ENCODE peak calls at places on chromosomes 11 and 22, in five cellular contexts. M is spleen, Z is stomach, Y is HepG2, N is transverse colon. T is an unnamed sample. For H3K27me3, the result is how much of the 10 kb centered on the place peaks cover.

GRCh38 chr11:58923300-58923788 is 15.9 kb upstream of the GLYATL1 start:
- DNase-seq in M (no peak), Z (no peak), N (peak), Y (peak), T (peak)

GRCh38 chr11:47425611-47426010 is 628 bp downstream of the PSMC3 start:
- DNase-seq in M (no peak), Y (no peak), Z (no peak), N (no peak), T (no peak)

GRCh38 chr22:33544707-33545106 is 375.6 kb downstream of the LARGE1 start:
- DNase-seq in Z (no peak), Y (no peak), M (no peak), N (no peak), T (no peak)

GRCh38 chr11:133966924-133967598 is 10.3 kb upstream of the IGSF9B start:
- DNase-seq in M (peak), Z (peak), N (peak), Y (no peak), T (no peak)

GRCh38 chr11:118641463-118642019 is 34.1 kb downstream of the PHLDB1 start:
- DNase-seq in Y (no peak), N (peak), M (no peak), Z (peak), T (peak)

GRCh38 chr11:45400594-45400993 is 114.5 kb upstream of the SYT13 start:
- DNase-seq in M (no peak), Y (no peak), N (no peak), Z (no peak), T (no peak)

GRCh38 chr11:122655527-122656072 is at the start of gene UBASH3B:
- DNase-seq in N (peak), Z (peak), Y (peak), M (peak), T (peak)

GRCh38 chr22:48734359-48734758 is 1093.3 kb downstream of the BRD1 start:
- DNase-seq in Z (no peak), M (peak), N (no peak), Y (no peak), T (no peak)

GRCh38 chr11:76205252-76206076 is 838 bp downstream of the WNT11 start:
- DNase-seq in Y (no peak), N (no peak), M (no peak), Z (no peak), T (no peak)

GRCh38 chr22:29369460-29369859 is 18.9 kb downstream of the AP1B1 start:
- DNase-seq in M (peak), Z (no peak), N (peak), Y (no peak), T (no peak)

GRCh38 chr11:44339530-44339883 is 29.6 kb upstream of the ALX4 start:
- DNase-seq in N (no peak), Y (no peak), Z (no peak), M (no peak), T (no peak)
- TF ChIP-seq POLR2AphosphoS5 in N (no peak), Y (no peak), Z (no peak), M (no peak), T (no peak)

GRCh38 chr22:41920271-41920976 is 5.5 kb upstream of the SHISA8 start:
- DNase-seq in N (peak), M (peak), Z (no peak), Y (no peak), T (no peak)
- H3K27me3 ChIP-seq in N (half or more), M (half or more), Z (under half), Y (under half), T (under half)

GRCh38 chr11:62547691-62548281 is 1.2 kb upstream of the AHNAK start:
- DNase-seq in Y (peak), Z (peak), N (no peak), M (no peak), T (peak)
- TF ChIP-seq POLR2AphosphoS5 in Y (peak), Z (no peak), N (peak), M (no peak), T (peak)

DNA sequence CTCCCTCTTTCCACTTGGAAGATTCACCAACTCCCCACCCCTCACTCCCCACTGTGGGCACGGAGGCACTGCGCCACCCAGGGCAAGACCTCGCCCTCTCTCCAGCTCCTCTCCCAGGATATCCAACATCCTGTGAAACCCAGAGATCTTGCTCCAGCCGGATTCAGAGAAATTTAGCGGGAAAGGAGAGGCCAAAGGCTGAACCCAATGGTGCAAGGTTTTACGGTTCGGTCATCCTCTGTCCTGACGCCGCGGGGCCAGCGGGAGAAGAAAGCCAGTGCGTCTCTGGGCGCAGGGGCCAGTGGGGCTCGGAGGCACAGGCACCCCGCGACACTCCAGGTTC is 394 bp upstream of the CD44 start:
- DNase-seq in M (no peak), Y (no peak), N (no peak), Z (no peak), T (no peak)
- H3K27me3 ChIP-seq in M (under half), Y (under half), N (under half), Z (under half), T (under half)

GRCh38 chr11:10693509-10694071 is at the start of gene IRAG1:
- DNase-seq in Z (peak), M (no peak), N (peak), Y (no peak), T (no peak)
- TF ChIP-seq POLR2AphosphoS5 in Z (peak), M (no peak), N (no peak), Y (no peak), T (peak)

GRCh38 chr11:13280323-13280722 is 2.7 kb downstream of the BMAL1 start:
- DNase-seq in M (no peak), Z (no peak), N (no peak), Y (no peak), T (no peak)
- H3K27me3 ChIP-seq in M (under half), Z (under half), N (under half), Y (under half), T (under half)

GRCh38 chr11:120499859-120500258 is 11.7 kb upstream of the GRIK4 start:
- DNase-seq in Y (no peak), N (no peak), Z (no peak), M (no peak), T (no peak)
- TF ChIP-seq POLR2AphosphoS5 in Y (no peak), N (no peak), Z (no peak), M (no peak), T (no peak)

DNA sequence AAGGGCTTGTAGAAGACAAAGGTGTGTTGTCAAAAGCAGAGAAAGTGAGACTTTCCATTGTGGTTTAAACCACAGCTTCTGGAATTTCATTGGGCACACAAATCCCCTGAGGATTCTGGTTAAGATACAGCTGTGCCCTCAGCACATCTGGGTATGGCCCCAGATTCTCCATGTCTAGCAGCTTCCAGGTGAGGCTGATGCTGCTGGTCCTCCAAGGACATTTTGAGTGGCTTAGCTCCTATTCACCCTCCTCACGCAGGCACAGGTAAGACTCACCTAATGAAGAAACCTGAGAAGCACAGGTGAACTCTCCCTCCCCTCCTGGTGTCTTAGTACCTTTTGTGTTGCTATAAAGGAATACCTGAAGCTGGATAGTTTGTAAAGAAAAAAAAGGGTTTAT is 88.9 kb upstream of the IGLL5 start:
- DNase-seq in N (no peak), M (no peak), Y (no peak), Z (no peak), T (no peak)
- H3K27me3 ChIP-seq in N (under half), M (under half), Y (under half), Z (under half), T (under half)

DNA sequence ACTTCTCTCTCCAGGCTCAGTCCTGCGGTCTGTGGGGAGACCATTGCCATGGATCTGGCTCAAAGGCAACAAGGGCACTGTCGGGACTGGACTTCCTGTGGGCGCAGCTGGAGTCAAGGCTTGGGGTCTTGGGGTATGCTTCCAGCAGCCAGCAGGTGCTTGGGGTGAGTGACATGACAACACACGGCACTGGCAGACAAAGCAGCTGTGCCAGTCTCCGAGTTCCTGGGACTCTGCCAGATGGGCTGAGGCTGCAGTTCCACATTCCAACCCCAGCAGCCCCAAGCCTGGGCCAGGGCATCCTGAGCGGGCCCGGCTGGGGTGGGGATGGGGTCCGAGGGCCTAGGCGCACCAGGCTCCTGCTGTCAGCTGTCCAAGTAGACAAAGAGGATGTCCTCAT is 12.3 kb downstream of the GUCD1 start:
- DNase-seq in Z (peak), N (no peak), Y (no peak), M (no peak), T (peak)
- TF ChIP-seq POLR2AphosphoS5 in Z (no peak), N (no peak), Y (no peak), M (no peak), T (peak)

T was measured in prostate gland.